ENCODE peak calls at places on chromosome 6, in seven cellular contexts. W is foreskin keratinocyte, Z is ovary, L is tibial artery, S is endothelial cell, Q is ascending aorta, R is psoas muscle. E is an unnamed sample.

GRCh38 chr6:144033816-144034540 is 25.9 kb upstream of the PLAGL1 start:
- DNase-seq in W (no peak), Z (no peak), L (no peak), S (no peak), Q (no peak), R (no peak), E (no peak)

GRCh38 chr6:104995989-104996617 is 39.2 kb downstream of the LIN28B start:
- DNase-seq in W (peak; percentile 7), Z (no peak), L (no peak), S (no peak), Q (no peak), R (no peak), E (no peak)

GRCh38 chr6:170151235-170152110 is 139.4 kb downstream of the DLL1 start:
- DNase-seq in W (no peak), Z (peak; percentile 19), L (no peak), S (no peak), Q (no peak), R (no peak), E (no peak)

GRCh38 chr6:79215233-79215824 is 19.2 kb downstream of the HMGN3 start:
- DNase-seq in W (no peak), Z (no peak), L (no peak), S (no peak), Q (no peak), R (no peak), E (no peak)

GRCh38 chr6:105087571-105088211 is 92.1 kb downstream of the POPDC3 start:
- DNase-seq in W (no peak), Z (no peak), L (no peak), S (peak; percentile 15), Q (no peak), R (no peak), E (no peak)

GRCh38 chr6:111928139-111928538 is 54.9 kb upstream of the FYN start:
- DNase-seq in W (no peak), Z (no peak), L (no peak), S (no peak), Q (no peak), R (no peak), E (no peak)

GRCh38 chr6:63527658-63528514 is 44.4 kb upstream of the LOC128125822 start:
- DNase-seq in W (peak; percentile 99), Z (no peak), L (no peak), S (no peak), Q (no peak), R (peak; percentile 25), E (no peak)

GRCh38 chr6:166097914-166098522 is 69.6 kb downstream of the TBXT start:
- DNase-seq in W (no peak), Z (peak; percentile 80), L (peak; percentile 71), S (peak; percentile 92), Q (no peak), R (peak; percentile 67), E (peak; percentile 38)

GRCh38 chr6:13272131-13273046 is 55.9 kb downstream of the TBC1D7 start:
- DNase-seq in W (no peak), Z (no peak), L (peak; percentile 80), S (no peak), Q (peak; percentile 27), R (peak; percentile 35), E (peak; percentile 55)

DNA sequence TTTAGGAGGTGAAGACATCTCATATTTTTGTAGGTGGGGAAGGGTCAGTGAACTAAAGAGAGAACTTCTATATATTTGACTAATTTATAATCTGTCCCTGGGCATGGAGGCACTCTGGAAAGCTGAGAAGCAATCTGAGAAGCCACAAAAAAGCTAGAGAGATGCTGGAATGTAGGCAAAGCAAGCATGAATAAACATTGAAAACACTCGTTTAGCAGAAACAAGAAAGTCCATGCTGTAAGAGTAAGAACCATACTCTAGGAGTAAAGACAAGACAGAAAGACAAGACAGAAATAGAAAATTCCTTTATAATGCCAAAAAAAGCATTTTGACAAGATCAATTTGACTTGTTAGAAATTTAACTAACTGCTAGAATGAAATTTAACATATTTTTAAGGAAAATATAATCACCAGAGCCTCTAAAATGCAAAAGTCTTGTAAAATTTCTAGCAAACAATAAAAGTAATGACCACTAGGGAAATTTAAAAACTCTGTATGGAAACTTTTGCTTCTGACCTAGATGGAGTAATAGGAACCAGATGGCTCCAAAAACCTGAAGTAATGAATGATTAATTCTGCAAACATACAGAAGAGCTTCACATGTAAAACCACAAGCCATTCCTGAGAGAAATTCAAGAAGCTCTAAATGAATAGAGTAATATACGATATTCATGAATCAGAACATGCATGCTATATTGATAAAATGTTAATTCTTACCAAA is 625.6 kb upstream of the PTCHD4 start:
- DNase-seq in W (peak; percentile 21), Z (no peak), L (no peak), S (no peak), Q (no peak), R (no peak), E (no peak)
- TF ChIP-seq CTCF in W (no peak), Z (no peak), L (no peak), S (no peak), Q (no peak), R (no peak), E (no peak)

DNA sequence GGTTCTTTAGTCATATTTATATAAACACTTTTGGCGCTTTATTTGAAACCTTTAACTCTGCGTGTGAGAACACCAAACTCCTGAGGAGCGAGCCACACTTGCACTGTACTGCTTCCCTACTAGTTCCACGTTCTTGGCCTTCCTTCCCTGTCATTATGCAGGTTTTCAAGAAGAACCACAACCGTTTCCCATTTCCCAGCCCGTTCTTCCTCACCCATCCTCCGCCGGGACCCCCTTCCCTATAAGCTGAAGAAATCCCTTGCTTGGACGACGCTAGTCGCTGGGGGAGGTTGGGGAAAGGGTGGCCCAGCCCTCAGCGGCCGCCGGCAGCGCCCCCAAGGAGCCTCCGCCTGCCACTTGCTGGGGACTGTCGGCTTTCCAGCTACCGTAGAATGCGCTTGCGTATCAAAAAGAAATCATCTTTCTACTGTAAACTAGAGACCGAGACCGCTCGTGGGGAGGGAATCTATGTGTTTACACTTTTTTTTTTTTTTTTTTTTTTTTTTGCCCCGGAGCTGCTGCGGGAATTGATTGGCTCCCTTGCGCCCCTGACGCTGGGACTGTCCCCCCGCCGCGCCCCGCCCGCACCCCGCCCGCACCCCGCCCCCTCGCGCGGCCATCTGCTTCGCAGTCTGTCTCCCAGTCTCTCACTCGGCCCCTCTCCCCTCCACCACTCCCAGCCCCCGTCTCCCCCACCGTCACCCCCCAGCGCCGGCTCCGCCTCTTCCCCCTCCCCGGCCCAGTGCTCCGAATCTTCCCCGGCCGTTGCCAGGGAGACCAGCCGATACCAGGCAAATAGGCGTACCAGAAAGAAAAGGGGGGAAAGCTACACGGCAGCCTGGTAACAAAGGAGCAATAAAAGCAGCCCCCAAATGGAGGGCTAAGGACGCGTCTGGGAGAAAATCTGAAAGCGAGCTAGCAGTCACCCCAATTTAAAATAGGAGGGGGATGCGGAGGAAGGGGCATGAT is 2.3 kb upstream of the MARCKS start:
- DNase-seq in W (peak; percentile 22), Z (peak; percentile 90), L (peak; percentile 82), S (peak; percentile 90), Q (no peak), R (peak; percentile 75), E (peak; percentile 93)
- TF ChIP-seq CTCF in W (peak; percentile 42), Z (no peak), L (no peak), S (no peak), Q (no peak), R (no peak), E (no peak)

GRCh38 chr6:118565317-118565960 is 17.3 kb downstream of the PLN start:
- DNase-seq in W (no peak), Z (no peak), L (no peak), S (no peak), Q (no peak), R (no peak), E (no peak)
- TF ChIP-seq CTCF in W (peak; percentile 71), Z (peak; percentile 13), L (no peak), S (no peak), Q (no peak), R (peak; percentile 42), E (no peak)

DNA sequence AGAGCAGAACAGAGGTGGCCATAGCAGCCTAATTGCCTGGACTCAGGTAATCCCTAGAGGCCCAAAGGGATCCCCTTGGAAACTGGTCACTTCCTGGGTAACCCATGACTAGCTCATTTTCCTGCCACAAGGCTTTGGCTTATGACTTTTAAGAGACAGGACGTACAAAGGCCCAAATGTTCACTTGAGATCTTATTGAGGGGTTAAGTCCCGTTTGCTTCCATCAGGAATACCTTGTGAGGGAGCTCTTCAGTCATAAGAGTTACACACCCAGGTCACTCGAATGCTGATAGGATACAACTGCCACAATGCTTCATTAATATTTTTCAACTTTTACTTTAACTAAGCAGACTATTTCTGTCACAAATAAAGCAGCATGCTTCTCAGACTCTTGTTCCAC is 51.7 kb downstream of the TMEM170B start:
- DNase-seq in W (no peak), Z (no peak), L (no peak), S (no peak), Q (no peak), R (no peak), E (no peak)
- TF ChIP-seq CTCF in W (no peak), Z (no peak), L (no peak), S (no peak), Q (no peak), R (no peak), E (no peak)

DNA sequence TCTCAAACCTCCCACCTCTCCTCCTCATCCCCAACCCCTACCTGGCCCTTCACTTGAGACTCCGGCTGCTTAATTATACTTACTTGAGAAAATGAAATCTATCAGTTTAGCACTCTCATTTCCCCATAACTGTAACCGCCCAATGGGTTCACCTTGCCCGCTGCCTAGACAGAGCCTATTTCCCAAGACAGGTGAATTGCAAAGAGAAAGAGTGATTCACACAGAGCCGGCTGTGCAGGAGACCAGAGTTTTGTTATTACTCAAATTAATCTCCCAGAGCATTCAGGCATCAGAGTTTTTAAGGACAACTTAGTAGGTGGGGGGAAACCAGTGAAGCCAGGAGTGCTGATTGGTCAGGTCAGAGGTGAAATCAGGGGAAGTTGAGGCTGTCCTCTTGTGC is 301.4 kb upstream of the CDYL start:
- DNase-seq in W (no peak), Z (no peak), L (no peak), S (no peak), Q (no peak), R (no peak), E (no peak)
- TF ChIP-seq CTCF in W (no peak), Z (no peak), L (no peak), S (no peak), Q (no peak), R (no peak), E (no peak)

DNA sequence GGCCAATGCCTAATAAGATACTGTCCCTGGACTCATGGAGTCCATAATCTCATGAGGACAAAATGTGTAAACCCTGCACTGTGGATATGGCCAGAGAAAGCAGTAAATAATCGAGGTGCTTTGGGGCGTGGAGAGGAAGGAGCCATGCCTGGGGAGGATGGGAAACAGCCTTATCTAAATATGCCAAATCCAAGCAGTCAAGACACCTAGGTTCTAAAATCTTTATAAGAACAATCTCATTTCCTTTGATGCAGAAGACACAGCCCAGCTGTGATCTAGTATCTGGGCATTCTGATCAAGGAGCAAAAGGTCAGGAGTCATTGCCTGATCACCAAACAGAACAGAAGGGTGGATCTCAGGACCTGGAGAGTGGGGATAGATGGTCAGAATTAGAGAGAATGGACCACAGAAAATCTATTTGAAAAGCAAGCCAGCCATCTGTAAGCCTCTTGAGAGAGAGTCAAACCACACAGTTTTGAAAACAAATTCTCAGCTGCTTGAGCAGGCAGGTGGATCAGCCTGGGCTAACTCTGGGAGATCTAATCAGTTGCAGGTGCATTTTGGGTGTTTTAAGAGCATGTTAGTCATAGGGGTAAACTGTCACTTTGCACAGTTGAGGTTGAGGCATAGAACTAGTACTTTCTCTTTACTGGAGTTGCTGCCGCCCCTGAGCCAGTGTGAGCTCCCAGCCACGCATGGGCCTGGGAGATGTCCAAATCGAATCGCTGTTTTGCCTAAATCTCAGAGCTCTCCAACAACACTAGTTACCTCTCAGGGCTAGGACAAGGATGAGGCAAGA is 130.8 kb upstream of the TNFAIP3 start:
- DNase-seq in W (no peak), Z (no peak), L (no peak), S (no peak), Q (no peak), R (no peak), E (no peak)
- TF ChIP-seq CTCF in W (no peak), Z (no peak), L (no peak), S (no peak), Q (no peak), R (no peak), E (no peak)

GRCh38 chr6:107612762-107613415 is 123.0 kb downstream of the SOBP start:
- DNase-seq in W (no peak), Z (peak; percentile 65), L (no peak), S (no peak), Q (no peak), R (no peak), E (no peak)
- TF ChIP-seq CTCF in W (no peak), Z (no peak), L (no peak), S (no peak), Q (no peak), R (no peak), E (no peak)